ENCODE peak calls at places on chromosome 21, in ten cellular contexts. Y, A, P, C, W, Q, G, V, K and E are unnamed samples.

GRCh38 chr21:42564561-42564971 is 50.9 kb downstream of the SLC37A1 start:
- DNase-seq in Q (no peak), G (no peak), Y (no peak), V (no peak), W (no peak), C (no peak), K (no peak), P (no peak), A (no peak), E (no peak)

GRCh38 chr21:44549525-44550211 is 1.6 kb downstream of the KRTAP10-2 start:
- DNase-seq in W (no peak), Q (no peak), C (no peak), V (no peak), A (no peak), Y (no peak), G (no peak), P (no peak), K (no peak), E (no peak)

GRCh38 chr21:42424848-42425602 is 21.3 kb downstream of the UBASH3A start:
- DNase-seq in V (no peak), Q (no peak), A (no peak), W (peak), G (no peak), P (no peak), Y (no peak), K (no peak), C (no peak), E (no peak)

GRCh38 chr21:31043495-31043894 is 5.2 kb upstream of the KRTAP19-8 start:
- DNase-seq in W (no peak), A (no peak), V (no peak), K (no peak), Y (no peak), C (no peak), G (no peak), P (no peak), Q (no peak), E (no peak)

GRCh38 chr21:36854391-36854790 is 112.1 kb downstream of the HLCS start:
- DNase-seq in W (no peak), Y (peak), P (peak), G (peak), V (peak), Q (peak), A (no peak), K (peak), C (peak), E (no peak)

GRCh38 chr21:45288441-45288841 is 746 bp upstream of the POFUT2 start:
- DNase-seq in G (no peak), A (no peak), K (no peak), Q (no peak), W (no peak), P (no peak), Y (no peak), C (no peak), V (no peak), E (no peak)

GRCh38 chr21:21457077-21457476 is 458.9 kb downstream of the NCAM2 start:
- DNase-seq in Y (no peak), Q (no peak), C (no peak), W (no peak), V (no peak), A (no peak), P (no peak), K (no peak), G (no peak), E (no peak)

GRCh38 chr21:34822209-34822608 is 153.4 kb downstream of the CLIC6 start:
- DNase-seq in Q (no peak), P (no peak), W (no peak), G (no peak), Y (no peak), C (no peak), K (no peak), A (no peak), V (no peak), E (no peak)

GRCh38 chr21:25952306-25952705 is 217.5 kb downstream of the GABPA start:
- DNase-seq in A (no peak), K (no peak), W (no peak), C (peak), V (no peak), P (no peak), Q (no peak), Y (no peak), G (no peak), E (no peak)

GRCh38 chr21:36369064-36369685 is 16.0 kb upstream of the CHAF1B start:
- DNase-seq in K (no peak), C (no peak), Y (no peak), P (no peak), Q (no peak), W (no peak), V (no peak), G (no peak), A (no peak), E (no peak)

GRCh38 chr21:15255359-15256157 is 190.8 kb upstream of the NRIP1 start:
- DNase-seq in K (no peak), Y (no peak), V (peak), Q (no peak), A (no peak), C (no peak), W (no peak), P (no peak), G (no peak), E (no peak)

GRCh38 chr21:37627074-37627473 is 260.5 kb downstream of the DYRK1A start:
- DNase-seq in G (no peak), V (no peak), A (no peak), Q (no peak), C (no peak), Y (no peak), K (no peak), W (no peak), P (no peak), E (no peak)

GRCh38 chr21:42171091-42172053 is 47.6 kb upstream of the ABCG1 start:
- DNase-seq in C (no peak), P (no peak), V (peak), G (no peak), Y (no peak), Q (no peak), W (no peak), K (no peak), A (no peak), E (no peak)

GRCh38 chr21:38965910-38966504 is 160.3 kb downstream of the ETS2 start:
- DNase-seq in W (no peak), A (peak), Y (no peak), Q (peak), V (no peak), K (no peak), G (peak), C (no peak), P (no peak), E (peak)

GRCh38 chr21:46214478-46215340 is 13.9 kb downstream of the LSS start:
- DNase-seq in K (no peak), Y (no peak), P (no peak), G (no peak), A (no peak), Q (no peak), W (no peak), V (no peak), C (no peak), E (no peak)

GRCh38 chr21:29145354-29145782 is 14.9 kb downstream of the MAP3K7CL start:
- DNase-seq in V (peak), C (peak), P (no peak), Y (peak), K (no peak), W (no peak), A (no peak), Q (no peak), G (peak), E (no peak)

GRCh38 chr21:27793901-27794300 is 827.0 kb upstream of the ADAMTS5 start:
- DNase-seq in Q (no peak), W (no peak), G (no peak), K (no peak), V (no peak), A (no peak), Y (no peak), P (no peak), C (no peak), E (no peak)

GRCh38 chr21:38208118-38208517 is 48.7 kb upstream of the KCNJ15 start:
- DNase-seq in G (no peak), Q (no peak), V (no peak), W (no peak), A (no peak), Y (no peak), C (no peak), K (no peak), P (no peak), E (peak)

GRCh38 chr21:26199471-26199870 is 28.9 kb upstream of the APP start:
- DNase-seq in W (no peak), Y (no peak), A (no peak), P (no peak), G (peak), V (no peak), C (no peak), K (no peak), Q (no peak), E (no peak)

GRCh38 chr21:41641821-41642368 is 125.0 kb downstream of the RIPK4 start:
- DNase-seq in C (no peak), K (no peak), G (peak), Q (peak), P (no peak), W (no peak), A (no peak), V (no peak), Y (no peak), E (no peak)

GRCh38 chr21:25385912-25386474 is 221.3 kb downstream of the MRPL39 start:
- DNase-seq in Y (peak), G (peak), P (no peak), Q (peak), C (peak), K (peak), V (peak), A (peak), W (no peak), E (peak)

GRCh38 chr21:17775431-17776126 is 43.6 kb downstream of the C21orf91 start:
- DNase-seq in K (no peak), A (no peak), C (no peak), G (no peak), Q (no peak), P (no peak), Y (no peak), W (no peak), V (no peak), E (no peak)

GRCh38 chr21:43609501-43610340 is 49.6 kb downstream of the HSF2BP start:
- DNase-seq in V (peak), Y (peak), P (no peak), G (peak), C (peak), Q (peak), A (peak), W (no peak), K (peak), E (peak)

GRCh38 chr21:43306911-43307676 is 119.8 kb downstream of the SIK1 start:
- DNase-seq in Y (no peak), V (no peak), K (no peak), C (no peak), W (no peak), Q (no peak), A (no peak), G (peak), P (no peak), E (no peak)

GRCh38 chr21:43196789-43197188 is 28.0 kb downstream of the CRYAA start:
- DNase-seq in Q (peak), C (no peak), K (no peak), V (peak), G (no peak), W (no peak), Y (no peak), P (no peak), A (no peak), E (no peak)

GRCh38 chr21:42614391-42614790 is 39.0 kb upstream of the PDE9A start:
- DNase-seq in V (no peak), P (no peak), G (no peak), C (no peak), W (no peak), Q (no peak), Y (no peak), A (no peak), K (no peak), E (no peak)

GRCh38 chr21:45026833-45027232 is 47.5 kb upstream of the ADARB1 start:
- DNase-seq in P (no peak), A (no peak), W (no peak), C (no peak), Y (peak), V (no peak), Q (no peak), K (no peak), G (no peak), E (no peak)